ENCODE peak calls at places on chromosome 12, in six cellular contexts. K is cardiac fibroblast, O is iris pigment epithelial cell, I is AG20443, F is hippocampal formation, N is neural crest cell. Z is an unnamed sample.

GRCh38 chr12:77031745-77032144 is 33.6 kb downstream of the E2F7 start:
- DNase-seq in K (peak; percentile 64), O (peak; percentile 54), I (no peak), F (no peak), N (no peak), Z (no peak)

GRCh38 chr12:56158926-56159461 is 835 bp downstream of the MYL6 start:
- DNase-seq in K (peak; percentile 80), O (peak; percentile 73), I (peak; percentile 78), F (peak; percentile 18), N (peak; percentile 43), Z (no peak)

GRCh38 chr12:106084048-106084671 is 54.6 kb downstream of the NUAK1 start:
- DNase-seq in K (peak; percentile 89), O (peak; percentile 92), I (peak; percentile 77), F (no peak), N (peak; percentile 16), Z (no peak)

GRCh38 chr12:52644078-52644415 is 8.0 kb downstream of the KRT2 start:
- DNase-seq in K (no peak), O (no peak), I (no peak), F (no peak), N (no peak), Z (no peak)

GRCh38 chr12:75917704-75918103 is 113.9 kb downstream of the PHLDA1 start:
- DNase-seq in K (no peak), O (no peak), I (no peak), F (no peak), N (no peak), Z (no peak)

GRCh38 chr12:22658214-22658613 is 33.2 kb downstream of the ETNK1 start:
- DNase-seq in K (peak; percentile 76), O (peak; percentile 92), I (peak; percentile 6), F (no peak), N (no peak), Z (no peak)

GRCh38 chr12:46450279-46450748 is 77.7 kb upstream of the SLC38A2 start:
- DNase-seq in K (peak; percentile 51), O (no peak), I (no peak), F (no peak), N (no peak), Z (no peak)

GRCh38 chr12:44779766-44780165 is 96.3 kb downstream of the NELL2 start:
- DNase-seq in K (no peak), O (no peak), I (no peak), F (no peak), N (no peak), Z (no peak)

GRCh38 chr12:47080725-47081502 is 1.2 kb upstream of the AMIGO2 start:
- DNase-seq in K (peak; percentile 76), O (peak; percentile 81), I (peak; percentile 60), F (no peak), N (no peak), Z (no peak)

GRCh38 chr12:68420225-68421008 is 88.3 kb upstream of the MDM1 start:
- DNase-seq in K (peak; percentile 63), O (peak; percentile 65), I (peak; percentile 57), F (peak; percentile 37), N (no peak), Z (no peak)

GRCh38 chr12:17588968-17589367 is 501.0 kb downstream of the RERGL start:
- DNase-seq in K (peak; percentile 1), O (no peak), I (no peak), F (no peak), N (peak; percentile 22), Z (no peak)

GRCh38 chr12:77724367-77724957 is 106.2 kb upstream of the NAV3 start:
- DNase-seq in K (peak; percentile 72), O (peak; percentile 68), I (peak; percentile 22), F (peak; percentile 6), N (no peak), Z (no peak)

GRCh38 chr12:123282111-123282510 is 10.5 kb upstream of the CDK2AP1 start:
- DNase-seq in K (no peak), O (no peak), I (no peak), F (no peak), N (no peak), Z (no peak)

GRCh38 chr12:112537710-112538396 is 119.1 kb downstream of the PTPN11 start:
- DNase-seq in K (peak; percentile 12), O (no peak), I (peak; percentile 44), F (no peak), N (no peak), Z (no peak)

GRCh38 chr12:50234347-50234746 is 49.0 kb downstream of the LIMA1 start:
- DNase-seq in K (peak; percentile 56), O (peak; percentile 54), I (no peak), F (no peak), N (no peak), Z (no peak)

GRCh38 chr12:56645201-56645716 is 525 bp downstream of the ATP5F1B start:
- DNase-seq in K (peak; percentile 18), O (peak; percentile 14), I (peak; percentile 21), F (no peak), N (no peak), Z (no peak)

GRCh38 chr12:4813741-4814140 is 93.5 kb downstream of the GALNT8 start:
- DNase-seq in K (no peak), O (no peak), I (no peak), F (no peak), N (no peak), Z (no peak)

GRCh38 chr12:93306636-93307035 is 71.1 kb upstream of the NUDT4 start:
- DNase-seq in K (no peak), O (no peak), I (no peak), F (no peak), N (no peak), Z (no peak)

GRCh38 chr12:82413994-82414393 is 55.7 kb downstream of the METTL25 start:
- DNase-seq in K (peak; percentile 16), O (peak; percentile 7), I (no peak), F (no peak), N (no peak), Z (no peak)

GRCh38 chr12:34398366-34398705 is 376.0 kb downstream of the ALG10 start:
- DNase-seq in K (no peak), O (no peak), I (peak; percentile 3), F (no peak), N (no peak), Z (no peak)

GRCh38 chr12:98372340-98373018 is 142.9 kb upstream of the TMPO start:
- DNase-seq in K (no peak), O (no peak), I (no peak), F (no peak), N (no peak), Z (no peak)

GRCh38 chr12:64672925-64673409 is 62.7 kb downstream of the RASSF3 start:
- DNase-seq in K (peak; percentile 51), O (no peak), I (no peak), F (no peak), N (no peak), Z (no peak)

GRCh38 chr12:91272456-91273063 is 89.9 kb upstream of the DCN start:
- DNase-seq in K (peak; percentile 44), O (peak; percentile 62), I (no peak), F (no peak), N (no peak), Z (no peak)

GRCh38 chr12:120466560-120467315 is 2.8 kb downstream of the SRSF9 start:
- DNase-seq in K (peak; percentile 61), O (peak; percentile 42), I (no peak), F (no peak), N (peak; percentile 55), Z (no peak)

GRCh38 chr12:95963104-95963503 is 20.0 kb downstream of the AMDHD1 start:
- DNase-seq in K (no peak), O (no peak), I (no peak), F (no peak), N (no peak), Z (no peak)

GRCh38 chr12:118175823-118176447 is 40.0 kb downstream of the PEBP1 start:
- DNase-seq in K (no peak), O (no peak), I (no peak), F (no peak), N (no peak), Z (no peak)